ENCODE peak calls at places on chromosomes 1 and 21, in seven cellular contexts. W is H1, R is endothelial cell of umbilical vein, F is HCT116, Y is GM23338, Q is K562, H is HepG2. X is an unnamed sample.

GRCh38 chr21:38306833-38307232 is 50.0 kb downstream of the KCNJ15 start:
- DNase-seq in H (no peak), Y (no peak), R (no peak), Q (no peak), F (no peak), W (no peak), X (no peak)

GRCh38 chr1:212951058-212951923 is 950 bp downstream of the VASH2 start:
- DNase-seq in Q (no peak), W (no peak), Y (no peak), H (no peak), R (no peak), F (no peak), X (no peak)

GRCh38 chr1:41683681-41684500 is 199.4 kb upstream of the EDN2 start:
- DNase-seq in W (no peak), H (no peak), Y (no peak), Q (peak; percentile 27), R (peak; percentile 44), F (no peak), X (no peak)

GRCh38 chr1:168488153-168488552 is 55.6 kb downstream of the XCL2 start:
- DNase-seq in Y (no peak), W (no peak), H (no peak), F (no peak), R (no peak), Q (no peak), X (no peak)

GRCh38 chr1:76303348-76303712 is 228.8 kb downstream of the ST6GALNAC3 start:
- DNase-seq in H (no peak), R (no peak), W (no peak), Y (no peak), Q (no peak), F (no peak), X (no peak)

GRCh38 chr1:11527541-11528452 is 48.8 kb downstream of the DISP3 start:
- DNase-seq in R (no peak), Y (no peak), F (no peak), H (no peak), W (no peak), Q (no peak), X (no peak)

GRCh38 chr1:92118826-92119225 is 38.7 kb downstream of the BTBD8 start:
- DNase-seq in F (peak; percentile 2), W (no peak), R (no peak), Y (no peak), H (no peak), Q (no peak), X (no peak)

GRCh38 chr1:37323486-37324377 is 150.6 kb upstream of the ZC3H12A start:
- DNase-seq in Q (peak; percentile 83), Y (peak; percentile 88), W (peak; percentile 87), F (no peak), H (peak; percentile 33), R (peak; percentile 32), X (no peak)

GRCh38 chr21:45522986-45523385 is 19.3 kb downstream of the SLC19A1 start:
- DNase-seq in W (no peak), H (no peak), R (no peak), F (no peak), Q (no peak), Y (no peak), X (no peak)

GRCh38 chr1:93093332-93094006 is 14.4 kb downstream of the MTF2 start:
- DNase-seq in F (no peak), Q (no peak), R (no peak), W (no peak), Y (peak; percentile 73), H (no peak), X (no peak)

GRCh38 chr1:67463298-67463960 is 33.2 kb upstream of the SERBP1 start:
- DNase-seq in Y (peak; percentile 32), H (no peak), W (no peak), Q (no peak), F (no peak), R (no peak), X (no peak)

GRCh38 chr1:221576268-221576667 is 165.6 kb downstream of the DUSP10 start:
- DNase-seq in H (no peak), W (no peak), Q (no peak), Y (peak; percentile 13), F (no peak), R (no peak), X (no peak)

GRCh38 chr1:247386695-247387094 is 29.3 kb upstream of the NLRP3 start:
- DNase-seq in W (no peak), Q (no peak), F (no peak), R (no peak), H (no peak), Y (no peak), X (no peak)

GRCh38 chr1:168234846-168235547 is 9.2 kb downstream of the SFT2D2 start:
- DNase-seq in H (peak; percentile 56), F (peak; percentile 31), Q (peak; percentile 78), Y (peak; percentile 86), R (peak; percentile 64), W (no peak), X (no peak)

GRCh38 chr1:27594542-27595510 is 9.1 kb downstream of the AHDC1 start:
- DNase-seq in R (no peak), Y (no peak), Q (no peak), W (no peak), F (no peak), H (no peak), X (no peak)

GRCh38 chr1:5622412-5622811 is 369.8 kb downstream of the NPHP4 start:
- DNase-seq in R (no peak), Q (no peak), W (no peak), H (no peak), Y (no peak), F (no peak), X (no peak)

GRCh38 chr1:46275030-46275337 is 27.4 kb downstream of the RAD54L start:
- DNase-seq in W (no peak), Y (no peak), Q (no peak), F (no peak), H (no peak), R (no peak), X (no peak)

GRCh38 chr1:233268389-233269022 is 27.0 kb downstream of the PCNX2 start:
- DNase-seq in Q (no peak), H (no peak), W (no peak), Y (no peak), F (no peak), R (no peak), X (no peak)

GRCh38 chr1:17586172-17586963 is 46.9 kb downstream of the ARHGEF10L start:
- DNase-seq in F (no peak), W (no peak), Y (peak; percentile 72), Q (no peak), R (no peak), H (no peak), X (no peak)
- H3K27ac ChIP-seq in F (no peak overlapping the region), W (peak overlapping the region; percentile 59), Y (peak overlapping the region; percentile 93), Q (no peak overlapping the region), R (no peak overlapping the region), H (peak overlapping the region; percentile 97), X (peak overlapping the region; percentile 92)

GRCh38 chr1:194369060-194369459 is 1182.6 kb upstream of the B3GALT2 start:
- DNase-seq in R (no peak), Y (no peak), W (no peak), Q (no peak), F (no peak), H (no peak), X (no peak)

GRCh38 chr1:194372266-194372665 is 1185.9 kb upstream of the B3GALT2 start:
- DNase-seq in W (no peak), H (no peak), Y (no peak), R (no peak), Q (no peak), F (no peak), X (no peak)

GRCh38 chr1:194367121-194367520 is 1180.7 kb upstream of the B3GALT2 start:
- DNase-seq in H (no peak), Q (no peak), Y (no peak), W (no peak), R (no peak), F (no peak), X (no peak)

GRCh38 chr1:194366705-194367104 is 1180.3 kb upstream of the B3GALT2 start:
- DNase-seq in Y (no peak), H (no peak), W (no peak), F (no peak), Q (no peak), R (no peak), X (no peak)

DNA sequence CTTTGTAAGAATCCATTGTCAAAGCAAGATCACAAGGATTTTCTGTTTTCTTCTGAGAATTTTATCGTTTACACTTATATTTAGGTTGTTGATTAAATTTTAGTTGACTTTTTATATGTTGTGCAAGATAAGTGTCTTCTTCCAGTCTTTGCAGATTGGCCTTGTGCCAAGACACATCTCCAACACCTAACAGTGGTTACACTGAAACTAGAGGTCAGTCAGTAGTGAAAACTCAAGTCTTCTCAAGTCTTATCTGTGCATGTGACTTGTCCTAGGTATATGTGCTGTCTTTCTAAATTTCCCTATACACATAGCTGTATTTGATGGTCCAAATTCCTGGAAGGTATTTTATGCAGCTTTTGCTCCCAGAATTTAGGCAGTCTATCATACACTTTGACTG is 1183.2 kb upstream of the B3GALT2 start:
- DNase-seq in W (no peak), F (no peak), R (no peak), Y (no peak), H (no peak), Q (no peak), X (no peak)
- TF ChIP-seq POLR2AphosphoS5 in W (no peak), F (no peak), R (no peak), Y (no peak), H (no peak), Q (no peak), X (no peak)

GRCh38 chr1:170661646-170662411 is 2.1 kb upstream of the PRRX1 start:
- DNase-seq in W (peak; percentile 63), Y (peak; percentile 79), Q (no peak), H (no peak), R (peak; percentile 31), F (no peak), X (no peak)
- TF ChIP-seq EZH2 in W (no peak), Y (peak; percentile 74), Q (no peak), H (no peak), R (peak; percentile 55), F (no peak), X (no peak)

DNA sequence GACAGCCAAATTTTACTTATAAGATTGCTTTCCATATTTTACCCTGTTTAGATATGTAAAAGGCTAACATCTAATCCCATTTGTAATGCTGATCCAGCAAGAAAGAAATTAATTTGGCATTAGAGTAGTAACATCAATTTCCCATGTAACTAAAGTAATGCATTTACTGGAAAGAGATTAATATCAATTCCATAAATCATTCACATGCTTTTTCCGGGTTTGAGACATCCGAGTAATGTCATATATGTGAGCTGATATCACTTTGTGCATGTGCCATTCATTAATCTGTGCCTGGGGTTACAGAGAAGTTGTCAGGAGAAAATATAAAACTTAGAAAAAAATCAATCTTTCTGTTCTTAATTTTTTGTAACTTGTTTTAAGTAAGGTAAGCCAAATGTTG is 206.1 kb downstream of the AGBL4 start:
- DNase-seq in F (no peak), R (no peak), Q (no peak), Y (no peak), W (no peak), H (no peak), X (no peak)
- H3K27ac ChIP-seq in F (no peak overlapping the region), R (no peak overlapping the region), Q (no peak overlapping the region), Y (no peak overlapping the region), W (no peak overlapping the region), H (no peak overlapping the region), X (no peak overlapping the region)

DNA sequence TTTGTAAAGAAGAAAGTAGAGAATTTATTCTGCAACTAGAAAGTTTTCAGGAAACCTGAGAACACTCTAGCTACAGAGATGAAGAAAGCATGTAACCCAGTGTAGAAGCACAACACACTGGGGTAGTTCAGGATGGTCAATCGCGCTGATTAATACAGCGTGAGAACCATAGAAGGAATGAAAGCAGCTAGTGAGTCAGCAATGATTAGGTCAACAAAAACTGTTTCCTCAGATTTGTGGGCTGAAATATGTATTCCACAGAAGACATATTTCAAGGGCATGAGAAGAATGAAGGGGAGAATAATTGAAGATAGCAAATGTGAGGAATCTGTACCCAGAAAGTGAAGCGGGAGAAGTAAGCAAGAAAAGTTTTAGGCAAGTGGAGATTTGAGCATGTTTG is 97.8 kb upstream of the ADGRL2 start:
- DNase-seq in R (peak; percentile 96), F (no peak), Y (no peak), H (no peak), Q (no peak), W (no peak), X (no peak)
- TF ChIP-seq POLR2AphosphoS5 in R (no peak), F (no peak), Y (no peak), H (no peak), Q (no peak), W (no peak), X (no peak)